ENCODE peak calls at places on chromosome 10, in seven cellular contexts. One of them, this sample, is unnamed.

GRCh38 chr10:102714621-102715455 is at the start of gene SFXN2:
- DNase-seq in CD8-positive, alpha-beta memory T cell: peak
- DNase-seq in cerebellar nuclear complex: no peak
- DNase-seq in epithelial cell of esophagus: peak
- DNase-seq in NCI-H774: no peak
- DNase-seq in Right ventricle myocardium superior: no peak
- DNase-seq in heart left ventricle: no peak
- DNase-seq in this sample: peak

GRCh38 chr10:16986406-16987128 is 143.0 kb downstream of the CUBN start:
- DNase-seq in epithelial cell of esophagus: peak
- DNase-seq in cerebellar nuclear complex: no peak
- DNase-seq in Right ventricle myocardium superior: no peak
- DNase-seq in NCI-H774: no peak
- DNase-seq in CD8-positive, alpha-beta memory T cell: no peak
- DNase-seq in heart left ventricle: no peak
- DNase-seq in this sample: no peak

GRCh38 chr10:100364735-100365391 is 17.8 kb downstream of the SCD start:
- DNase-seq in heart left ventricle: peak
- DNase-seq in cerebellar nuclear complex: no peak
- DNase-seq in epithelial cell of esophagus: peak
- DNase-seq in Right ventricle myocardium superior: peak
- DNase-seq in NCI-H774: peak
- DNase-seq in CD8-positive, alpha-beta memory T cell: no peak
- DNase-seq in this sample: no peak

GRCh38 chr10:77428776-77429395 is 208.7 kb downstream of the KCNMA1 start:
- DNase-seq in NCI-H774: no peak
- DNase-seq in Right ventricle myocardium superior: peak
- DNase-seq in CD8-positive, alpha-beta memory T cell: no peak
- DNase-seq in cerebellar nuclear complex: no peak
- DNase-seq in epithelial cell of esophagus: peak
- DNase-seq in heart left ventricle: no peak
- DNase-seq in this sample: no peak

GRCh38 chr10:34815174-34816066 is at the start of gene PARD3:
- DNase-seq in heart left ventricle: peak
- DNase-seq in Right ventricle myocardium superior: peak
- DNase-seq in CD8-positive, alpha-beta memory T cell: no peak
- DNase-seq in NCI-H774: peak
- DNase-seq in epithelial cell of esophagus: peak
- DNase-seq in cerebellar nuclear complex: no peak
- DNase-seq in this sample: no peak

GRCh38 chr10:16828114-16828568 is 10.9 kb upstream of the RSU1 start:
- DNase-seq in heart left ventricle: peak
- DNase-seq in epithelial cell of esophagus: peak
- DNase-seq in CD8-positive, alpha-beta memory T cell: peak
- DNase-seq in cerebellar nuclear complex: no peak
- DNase-seq in NCI-H774: peak
- DNase-seq in Right ventricle myocardium superior: peak
- DNase-seq in this sample: peak

GRCh38 chr10:63481815-63482421 is 16.1 kb upstream of the JMJD1C start:
- DNase-seq in heart left ventricle: no peak
- DNase-seq in NCI-H774: no peak
- DNase-seq in Right ventricle myocardium superior: no peak
- DNase-seq in cerebellar nuclear complex: no peak
- DNase-seq in epithelial cell of esophagus: peak
- DNase-seq in CD8-positive, alpha-beta memory T cell: no peak
- DNase-seq in this sample: no peak

GRCh38 chr10:123974406-123974805 is 82.8 kb upstream of the CPXM2 start:
- DNase-seq in NCI-H774: no peak
- DNase-seq in cerebellar nuclear complex: no peak
- DNase-seq in Right ventricle myocardium superior: no peak
- DNase-seq in epithelial cell of esophagus: peak
- DNase-seq in heart left ventricle: no peak
- DNase-seq in CD8-positive, alpha-beta memory T cell: no peak
- DNase-seq in this sample: no peak

GRCh38 chr10:49139000-49139865 is 5.4 kb upstream of the FAM170B start:
- DNase-seq in heart left ventricle: no peak
- DNase-seq in NCI-H774: no peak
- DNase-seq in Right ventricle myocardium superior: no peak
- DNase-seq in epithelial cell of esophagus: no peak
- DNase-seq in cerebellar nuclear complex: no peak
- DNase-seq in CD8-positive, alpha-beta memory T cell: no peak
- DNase-seq in this sample: no peak

GRCh38 chr10:18230794-18231193 is 90.6 kb downstream of the CACNB2 start:
- DNase-seq in cerebellar nuclear complex: no peak
- DNase-seq in Right ventricle myocardium superior: no peak
- DNase-seq in heart left ventricle: no peak
- DNase-seq in epithelial cell of esophagus: no peak
- DNase-seq in CD8-positive, alpha-beta memory T cell: no peak
- DNase-seq in NCI-H774: no peak
- DNase-seq in this sample: no peak

This sample was measured in germinal center.